ENCODE peak calls at places on chromosomes 3 and 15, in eight cellular contexts. K is epithelial cell of esophagus, I is NCI-H524, U is H54, Y is right cardiac atrium, Q is transverse colon, Z is T follicular helper cell, S is suprapubic skin. T is an unnamed sample.

GRCh38 chr15:56969265-56969895 is 50.9 kb downstream of the TCF12 start:
- DNase-seq in Y (no peak), Q (no peak), Z (no peak), U (no peak), S (no peak), I (no peak), K (peak; percentile 79), T (no peak)

GRCh38 chr3:112445839-112446238 is 53.4 kb downstream of the BTLA start:
- DNase-seq in U (no peak), I (no peak), Y (no peak), Q (no peak), Z (no peak), K (no peak), S (no peak), T (no peak)

GRCh38 chr15:37793851-37794250 is 140.6 kb upstream of the TMCO5A start:
- DNase-seq in I (no peak), Z (no peak), S (no peak), U (no peak), Q (no peak), K (no peak), Y (no peak), T (no peak)

GRCh38 chr3:155323063-155323666 is 29.7 kb upstream of the STRIT1 start:
- DNase-seq in U (peak; percentile 26), Q (peak; percentile 10), I (peak; percentile 79), S (no peak), K (peak; percentile 77), Y (no peak), Z (no peak), T (no peak)

GRCh38 chr15:84863480-84864428 is 20.7 kb upstream of the SLC28A1 start:
- DNase-seq in U (no peak), Y (no peak), I (no peak), Q (no peak), Z (no peak), K (no peak), S (no peak), T (no peak)

GRCh38 chr15:43246261-43246764 is 20.4 kb downstream of the TGM5 start:
- DNase-seq in K (no peak), Q (no peak), Z (no peak), U (no peak), I (no peak), S (no peak), Y (no peak), T (no peak)

GRCh38 chr3:149702691-149703426 is 45.0 kb upstream of the WWTR1 start:
- DNase-seq in K (peak; percentile 64), S (no peak), I (no peak), Q (no peak), Y (no peak), Z (no peak), U (peak; percentile 54), T (no peak)

GRCh38 chr15:28933710-28934445 is 48.1 kb downstream of the APBA2 start:
- DNase-seq in S (peak; percentile 39), U (no peak), Q (no peak), I (no peak), Y (no peak), Z (no peak), K (no peak), T (peak; percentile 60)

GRCh38 chr15:80494311-80494710 is 90.1 kb downstream of the ARNT2 start:
- DNase-seq in Z (no peak), Y (no peak), K (peak; percentile 26), Q (no peak), S (no peak), I (no peak), U (no peak), T (no peak)

GRCh38 chr3:21274000-21274671 is 476.9 kb downstream of the ZNF385D start:
- DNase-seq in Y (no peak), S (no peak), I (no peak), Q (no peak), K (peak; percentile 29), Z (no peak), U (no peak), T (no peak)

GRCh38 chr3:141074529-141074928 is 23.4 kb downstream of the SPSB4 start:
- DNase-seq in I (no peak), Y (no peak), Z (no peak), K (no peak), S (peak; percentile 41), Q (no peak), U (no peak), T (no peak)

T was measured in dorsolateral prefrontal cortex.